ENCODE peak calls at places on chromosomes 4 and X, in four cellular contexts. P is K562, O is H1, L is GM12878. Y is an unnamed sample.

GRCh38 chr4:1489639-1489995 is 83.4 kb upstream of the NKX1-1 start:
- DNase-seq in O (no peak), L (no peak), P (no peak), Y (no peak)

GRCh38 chrX:71214152-71214551 is 8.9 kb upstream of the GJB1 start:
- DNase-seq in O (no peak), P (no peak), L (no peak), Y (no peak)

GRCh38 chrX:130224810-130225209 is 43.9 kb downstream of the ZNF280C start:
- DNase-seq in O (no peak), L (no peak), P (no peak), Y (no peak)

GRCh38 chr4:19026281-19026680 is 1004.7 kb upstream of the LCORL start:
- DNase-seq in P (no peak), L (no peak), O (no peak), Y (no peak)

GRCh38 chr4:154329939-154330338 is 161.7 kb downstream of the DCHS2 start:
- DNase-seq in O (no peak), P (no peak), L (no peak), Y (peak)

GRCh38 chr4:182221987-182222386 is 21.2 kb upstream of the TENM3 start:
- DNase-seq in P (no peak), L (no peak), O (no peak), Y (no peak)

GRCh38 chr4:90357117-90357710 is 230.0 kb downstream of the CCSER1 start:
- DNase-seq in O (no peak), L (no peak), P (no peak), Y (peak)

GRCh38 chrX:13778916-13779315 is 38.0 kb downstream of the GPM6B start:
- DNase-seq in P (no peak), L (no peak), O (no peak), Y (peak)

GRCh38 chrX:56745019-56745418 is 16.0 kb downstream of the NBDY start:
- DNase-seq in L (no peak), P (no peak), O (no peak), Y (peak)

GRCh38 chr4:182328505-182328904 is 85.3 kb downstream of the TENM3 start:
- DNase-seq in P (no peak), L (no peak), O (no peak), Y (no peak)

GRCh38 chr4:109683621-109684253 is 19.5 kb downstream of the CASP6 start:
- DNase-seq in P (no peak), L (no peak), O (no peak), Y (no peak)

GRCh38 chr4:16819652-16820051 is 78.8 kb downstream of the LDB2 start:
- DNase-seq in O (no peak), L (no peak), P (no peak), Y (no peak)

GRCh38 chr4:77665381-77666069 is 59.9 kb downstream of the CXCL13 start:
- DNase-seq in L (no peak), P (no peak), O (no peak), Y (no peak)

GRCh38 chrX:17549005-17549685 is 174.1 kb downstream of the NHS start:
- DNase-seq in L (no peak), O (no peak), P (no peak), Y (no peak)

GRCh38 chr4:182306792-182307507 is 63.7 kb downstream of the TENM3 start:
- DNase-seq in P (no peak), L (no peak), O (no peak), Y (peak)

GRCh38 chrX:122203399-122203798 is 980.7 kb upstream of the GRIA3 start:
- DNase-seq in P (no peak), O (no peak), L (no peak), Y (no peak)

GRCh38 chr4:47972181-47972580 is 44.3 kb downstream of the CNGA1 start:
- DNase-seq in L (peak), P (no peak), O (no peak), Y (no peak)

GRCh38 chrX:151973262-151973661 is 1.2 kb downstream of the GABRE start:
- DNase-seq in P (no peak), L (no peak), O (no peak), Y (no peak)

GRCh38 chr4:21806991-21807390 is 141.6 kb downstream of the KCNIP4 start:
- DNase-seq in P (no peak), L (no peak), O (no peak), Y (no peak)

GRCh38 chrX:101287402-101287801 is 3.7 kb downstream of the TAF7L start:
- DNase-seq in P (peak), L (peak), O (no peak), Y (peak)

GRCh38 chr4:47929682-47930201 is 15.4 kb upstream of the NFXL1 start:
- DNase-seq in P (no peak), O (no peak), L (no peak), Y (no peak)

GRCh38 chr4:7893539-7893938 is 46.1 kb downstream of the AFAP1 start:
- DNase-seq in P (no peak), O (no peak), L (no peak), Y (peak)

GRCh38 chr4:15515106-15515505 is 45.4 kb downstream of the CC2D2A start:
- DNase-seq in L (no peak), O (no peak), P (no peak), Y (peak)

GRCh38 chr4:10171055-10171454 is 54.5 kb upstream of the WDR1 start:
- DNase-seq in L (no peak), P (no peak), O (no peak), Y (no peak)

GRCh38 chr4:145623831-145624230 is 4.6 kb downstream of the MMAA start:
- DNase-seq in P (no peak), L (no peak), O (no peak), Y (peak)

GRCh38 chrX:34563061-34563460 is 94.0 kb downstream of the TMEM47 start:
- DNase-seq in O (no peak), L (no peak), P (no peak), Y (no peak)

GRCh38 chrX:73069365-73070035 is 9.8 kb downstream of the PABPC1L2A start:
- DNase-seq in P (no peak), O (no peak), L (no peak), Y (no peak)

GRCh38 chr4:174591243-174592021 is 69.1 kb upstream of the HPGD start:
- DNase-seq in O (no peak), P (no peak), L (no peak), Y (no peak)

GRCh38 chr4:174590336-174590735 is 68.0 kb upstream of the HPGD start:
- DNase-seq in O (no peak), P (no peak), L (no peak), Y (no peak)

GRCh38 chr4:174592256-174592984 is 70.1 kb upstream of the HPGD start:
- DNase-seq in L (no peak), P (no peak), O (no peak), Y (no peak)

GRCh38 chr4:174595141-174595929 is 73.0 kb upstream of the HPGD start:
- DNase-seq in O (no peak), L (no peak), P (no peak), Y (no peak)

DNA sequence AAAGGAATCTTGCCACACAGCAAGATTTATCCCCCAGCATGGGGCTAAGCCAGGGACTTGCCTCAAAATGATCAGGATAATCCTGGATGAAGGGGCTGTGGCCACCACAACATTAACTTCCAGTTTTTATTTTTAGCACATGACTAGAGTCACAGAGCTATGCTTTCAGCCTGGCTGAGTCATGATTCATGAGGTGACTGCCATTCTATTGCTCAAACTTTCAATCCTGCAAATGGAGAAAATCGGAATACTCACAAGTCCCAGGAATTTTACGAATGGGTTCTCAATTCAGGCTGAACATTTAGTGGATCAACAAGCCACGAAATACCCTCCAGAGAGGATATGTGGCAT is 70.7 kb upstream of the HPGD start:
- DNase-seq in O (no peak), P (no peak), L (no peak), Y (peak)
- TF ChIP-seq CHD1 in O (no peak), P (no peak), L (no peak), Y (no peak)

GRCh38 chrX:112510629-112511028 is 169.1 kb downstream of the LHFPL1 start:
- DNase-seq in L (no peak), P (no peak), O (no peak), Y (no peak)
- TF ChIP-seq CHD1 in L (no peak), P (no peak), O (no peak), Y (no peak)

DNA sequence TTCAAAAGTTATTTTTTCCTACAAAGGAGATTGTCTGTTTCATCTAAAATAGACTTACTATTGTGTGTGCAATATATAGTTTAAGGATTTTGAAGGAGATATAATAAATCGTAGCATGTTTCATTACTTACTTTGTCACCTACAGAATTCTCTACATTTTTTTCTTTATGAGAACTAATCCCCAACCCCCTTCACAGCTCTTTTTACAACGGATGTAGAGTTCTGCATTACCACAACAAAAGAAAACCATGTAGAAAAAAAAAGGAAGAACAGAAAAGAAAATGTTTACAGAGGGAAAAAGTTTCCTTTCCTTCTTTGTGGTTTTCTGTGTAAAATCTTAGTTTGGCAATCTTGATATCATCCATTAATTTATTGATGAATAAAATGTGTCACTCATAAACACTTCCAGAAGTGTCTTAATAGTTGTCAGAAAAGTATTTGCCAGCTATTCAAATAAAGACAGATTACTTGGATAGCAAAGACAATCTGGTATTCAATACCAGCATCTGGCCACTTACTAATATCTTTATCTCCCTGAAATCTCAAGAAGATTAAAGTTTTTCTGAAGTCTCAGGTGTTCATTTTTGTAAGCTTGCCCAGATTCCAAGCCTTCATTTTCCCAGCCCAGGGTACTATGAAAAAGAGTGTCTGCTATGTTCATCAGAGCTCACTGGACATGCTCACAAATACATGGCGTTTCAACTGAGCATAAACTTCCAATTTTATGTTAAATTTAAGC is 806.8 kb downstream of the PCDH19 start:
- DNase-seq in O (no peak), P (no peak), L (no peak), Y (no peak)
- TF ChIP-seq CHD1 in O (no peak), P (no peak), L (no peak), Y (no peak)

GRCh38 chr4:97670703-97671269 is 472.5 kb downstream of the STPG2 start:
- DNase-seq in P (no peak), L (no peak), O (no peak), Y (no peak)
- TF ChIP-seq CHD1 in P (no peak), L (no peak), O (no peak), Y (no peak)

GRCh38 chr4:83024233-83024632 is 10.8 kb upstream of the COPS4 start:
- DNase-seq in O (no peak), L (no peak), P (no peak), Y (no peak)

GRCh38 chr4:83019794-83020497 is 9.3 kb upstream of the LIN54 start:
- DNase-seq in L (no peak), O (no peak), P (peak), Y (no peak)

GRCh38 chr4:83025563-83025962 is 9.4 kb upstream of the COPS4 start:
- DNase-seq in O (no peak), P (no peak), L (no peak), Y (no peak)

DNA sequence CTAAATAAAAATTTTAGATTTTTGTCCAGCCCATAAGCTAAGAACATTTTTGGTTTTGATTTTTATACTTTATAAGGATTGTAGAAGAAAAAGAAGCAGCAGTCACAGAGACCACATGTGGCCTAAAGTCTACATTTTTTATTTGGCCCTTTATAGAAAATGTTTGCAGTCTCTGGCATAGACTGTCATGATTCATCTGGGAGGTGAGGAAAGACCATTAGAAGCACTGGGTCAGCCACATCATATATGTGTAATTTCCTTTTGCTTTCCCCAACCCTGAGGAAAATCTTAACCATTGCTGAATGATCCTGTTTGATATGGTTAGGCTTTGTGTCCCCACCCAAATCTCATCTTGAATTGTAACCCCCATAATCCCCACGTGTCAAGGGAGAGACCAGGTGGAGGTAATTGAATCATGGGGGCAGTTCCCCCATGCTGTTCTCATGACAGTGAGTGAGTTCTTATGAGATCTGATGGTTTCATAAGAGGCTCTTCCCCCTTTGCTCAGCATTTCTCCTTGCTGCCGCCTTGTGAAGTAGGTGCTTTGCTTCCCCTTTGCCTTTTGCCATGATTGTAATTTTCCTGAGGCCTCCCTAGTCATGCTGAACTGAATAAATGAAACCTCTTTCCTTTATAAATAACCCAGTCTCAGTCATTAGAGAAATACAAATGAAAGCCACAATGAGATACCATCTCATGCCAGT is 12.1 kb upstream of the COPS4 start:
- DNase-seq in O (no peak), L (no peak), P (no peak), Y (peak)
- TF ChIP-seq CHD1 in O (no peak), L (no peak), P (no peak), Y (no peak)

GRCh38 chr4:2958446-2958845 is 4.8 kb downstream of the NOP14 start:
- DNase-seq in O (no peak), P (no peak), L (no peak), Y (peak)
- TF ChIP-seq CHD1 in O (no peak), P (no peak), L (no peak), Y (no peak)

GRCh38 chrX:106995678-106996077 is 4.3 kb downstream of the MORC4 start:
- DNase-seq in P (no peak), O (no peak), L (no peak), Y (no peak)

GRCh38 chrX:106997611-106998010 is 2.4 kb downstream of the MORC4 start:
- DNase-seq in L (no peak), O (no peak), P (no peak), Y (no peak)

GRCh38 chrX:107000013-107000515 is at the start of gene MORC4:
- DNase-seq in O (peak), P (peak), L (no peak), Y (peak)

DNA sequence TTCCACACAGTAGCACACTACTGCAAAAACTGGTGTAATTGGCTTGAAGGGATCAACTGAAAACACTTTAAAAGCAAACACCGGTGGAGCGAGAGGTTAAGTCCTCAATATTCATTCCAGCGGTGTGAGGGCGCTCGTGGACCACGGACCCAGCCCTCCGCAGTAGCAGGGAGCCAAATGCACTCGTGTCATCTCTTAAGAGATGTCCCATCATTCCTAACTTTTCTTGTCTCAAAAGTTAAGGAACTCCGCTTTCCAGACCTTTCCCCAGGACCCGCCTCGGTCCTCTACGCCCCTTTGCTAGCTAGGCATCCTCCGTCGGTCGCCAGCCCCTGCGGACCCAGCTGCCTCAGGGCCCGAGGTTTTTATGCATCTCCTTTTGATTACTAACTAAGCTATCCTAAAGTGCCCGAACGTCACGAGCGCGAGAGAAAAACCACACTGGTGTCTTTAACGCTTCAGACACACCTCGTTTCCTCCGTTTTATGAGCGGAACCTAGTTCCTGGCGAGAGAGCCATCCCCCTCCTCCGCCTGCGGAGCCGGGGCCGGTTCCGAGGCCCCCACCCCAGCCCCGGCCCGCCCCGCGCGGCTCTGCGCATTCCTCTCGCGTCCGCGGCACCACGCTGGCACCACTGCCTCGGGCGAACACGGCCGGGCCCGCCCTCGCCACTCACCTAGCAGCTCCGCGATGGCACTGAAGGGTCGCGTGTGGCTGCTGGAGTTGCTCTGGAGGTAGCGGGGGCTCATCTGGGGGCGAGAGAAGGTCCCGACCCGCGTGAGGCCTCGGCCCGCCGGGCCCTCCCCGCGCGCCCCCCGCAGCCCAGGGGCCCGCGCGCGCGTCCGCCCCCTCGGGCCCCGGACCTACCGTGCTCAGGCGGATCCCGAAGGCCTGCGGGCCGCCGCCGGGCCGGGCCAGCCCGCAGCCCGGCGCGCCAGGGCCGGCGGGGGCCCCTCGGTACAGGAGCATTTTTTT is 723 bp downstream of the MORC4 start:
- DNase-seq in L (no peak), O (no peak), P (no peak), Y (peak)
- TF ChIP-seq CHD1 in L (no peak), O (no peak), P (no peak), Y (no peak)

Y was measured in IMR-90.